ENCODE peak calls at places on chromosomes 4 and X, in four cellular contexts. V is K562, T is SK-N-SH, H is GM12878. R is an unnamed sample.

GRCh38 chr4:98577956-98578355 is 80.5 kb downstream of the TSPAN5 start:
- DNase-seq in H (no peak), V (no peak), T (no peak), R (no peak)

GRCh38 chrX:36414056-36414455 is 494.5 kb downstream of the CFAP47 start:
- DNase-seq in T (no peak), V (no peak), H (no peak), R (no peak)

GRCh38 chr4:3291411-3291968 is 1.3 kb upstream of the RGS12 start:
- DNase-seq in H (no peak), V (no peak), T (no peak), R (peak)

GRCh38 chr4:183398298-183399129 is 45.9 kb upstream of the CDKN2AIP start:
- DNase-seq in V (peak), H (no peak), T (peak), R (peak)

GRCh38 chrX:37685452-37686347 is at the start of gene XK:
- DNase-seq in V (peak), T (peak), H (no peak), R (peak)

GRCh38 chr4:3384771-3385701 is 56.7 kb upstream of the HGFAC start:
- DNase-seq in H (no peak), V (no peak), T (no peak), R (no peak)

GRCh38 chrX:25534096-25534495 is 518.3 kb upstream of the ARX start:
- DNase-seq in V (no peak), T (no peak), H (no peak), R (no peak)

GRCh38 chr4:2138846-2139500 is 79.8 kb downstream of the NAT8L start:
- DNase-seq in V (no peak), T (no peak), H (no peak), R (no peak)

GRCh38 chrX:96774116-96774515 is 89.5 kb downstream of the DIAPH2 start:
- DNase-seq in V (no peak), T (no peak), H (no peak), R (no peak)

GRCh38 chrX:115602729-115603389 is 41.9 kb downstream of the PLS3 start:
- DNase-seq in V (no peak), H (no peak), T (no peak), R (no peak)

GRCh38 chr4:81504685-81505598 is 33.2 kb upstream of the RASGEF1B start:
- DNase-seq in T (no peak), H (no peak), V (no peak), R (no peak)

GRCh38 chr4:163175971-163176958 is 9.6 kb upstream of the NAF1 start:
- DNase-seq in V (no peak), H (no peak), T (no peak), R (no peak)

GRCh38 chr4:112702892-112703291 is 65.9 kb downstream of the LARP7 start:
- DNase-seq in H (no peak), T (no peak), V (no peak), R (no peak)

GRCh38 chr4:183343730-183344129 is 21.5 kb upstream of the CLDN24 start:
- DNase-seq in H (no peak), T (no peak), V (no peak), R (no peak)

GRCh38 chr4:86670739-86671138 is 76.6 kb downstream of the PTPN13 start:
- DNase-seq in H (no peak), T (no peak), V (no peak), R (no peak)

GRCh38 chr4:24209891-24210290 is 320.0 kb upstream of the PPARGC1A start:
- DNase-seq in T (no peak), H (no peak), V (no peak), R (no peak)

GRCh38 chr4:110900206-110900769 is 277.4 kb upstream of the PITX2 start:
- DNase-seq in T (no peak), V (no peak), H (no peak), R (no peak)

GRCh38 chrX:86171366-86171765 is 23.1 kb downstream of the DACH2 start:
- DNase-seq in H (no peak), V (no peak), T (peak), R (peak)

GRCh38 chr4:2043396-2044118 is 15.6 kb upstream of the NAT8L start:
- DNase-seq in T (no peak), H (no peak), V (no peak), R (no peak)

DNA sequence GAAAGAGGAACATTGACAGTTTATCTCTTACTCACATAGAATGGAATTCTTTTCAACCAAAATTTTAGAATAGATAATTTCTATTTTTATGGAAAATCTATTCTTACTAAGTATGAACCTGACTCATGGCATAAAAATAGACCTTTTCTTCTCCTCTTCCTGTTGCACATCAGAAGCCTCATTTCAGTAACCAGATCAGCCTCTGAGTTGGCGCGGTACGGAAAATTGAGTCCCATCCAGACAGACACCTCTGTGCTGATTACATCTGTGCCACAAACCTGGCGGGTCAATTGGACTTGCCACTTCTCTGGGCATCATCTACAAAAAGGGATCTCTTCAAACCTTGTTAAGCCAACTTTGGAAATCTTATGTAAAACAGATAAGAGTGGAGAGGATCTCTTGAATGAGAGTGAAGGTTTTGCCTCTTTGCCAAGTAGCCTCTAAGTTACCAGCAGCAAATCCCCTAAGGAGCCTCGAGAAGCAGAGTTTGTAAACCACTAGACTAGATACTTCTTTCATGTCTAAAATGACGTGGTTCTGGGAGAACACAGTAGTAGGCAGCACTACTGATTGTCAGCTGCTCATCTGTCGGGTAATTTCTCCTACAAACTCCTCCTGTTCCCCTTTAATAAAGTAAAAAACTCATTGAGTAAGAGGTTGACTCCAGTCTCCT is 37.4 kb downstream of the TENM3 start:
- DNase-seq in V (no peak), H (no peak), T (no peak), R (no peak)
- TF ChIP-seq USF1 in V (no peak), H (no peak), T (no peak), R (no peak)

DNA sequence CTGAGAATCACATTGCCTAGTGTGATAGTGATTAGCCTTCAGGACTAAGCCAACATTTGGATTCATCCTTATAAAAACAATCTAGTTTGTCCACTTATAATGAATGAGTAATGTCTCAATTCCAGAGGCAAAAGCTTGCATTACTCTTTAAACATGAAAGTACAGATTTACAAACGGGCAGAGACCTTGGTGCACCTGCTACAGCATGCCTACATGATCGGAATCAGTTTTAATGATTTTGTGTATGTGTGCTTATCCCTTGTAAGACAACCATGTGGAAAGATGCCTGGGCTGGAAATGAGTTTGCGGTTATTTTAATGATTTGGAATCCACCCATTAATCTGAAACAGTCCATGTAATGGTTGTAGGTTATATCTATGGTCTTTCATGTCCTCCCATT is 572.7 kb downstream of the KLHL13 start:
- DNase-seq in T (no peak), H (no peak), V (no peak), R (no peak)
- TF ChIP-seq USF1 in T (no peak), H (no peak), V (no peak), R (no peak)

GRCh38 chr4:76977113-76977512 is 27.6 kb downstream of the SEPTIN11 start:
- DNase-seq in H (no peak), V (no peak), T (no peak), R (no peak)

GRCh38 chr4:76980280-76980679 is 30.7 kb downstream of the SEPTIN11 start:
- DNase-seq in V (no peak), H (no peak), T (no peak), R (no peak)

GRCh38 chr4:76979236-76979635 is 29.7 kb downstream of the SEPTIN11 start:
- DNase-seq in V (no peak), H (no peak), T (no peak), R (no peak)

GRCh38 chr4:76974150-76974549 is 24.6 kb downstream of the SEPTIN11 start:
- DNase-seq in V (no peak), H (no peak), T (no peak), R (no peak)

GRCh38 chr4:76977731-76978350 is 28.3 kb downstream of the SEPTIN11 start:
- DNase-seq in H (no peak), V (no peak), T (no peak), R (no peak)
- TF ChIP-seq USF1 in H (no peak), V (no peak), T (no peak), R (no peak)

DNA sequence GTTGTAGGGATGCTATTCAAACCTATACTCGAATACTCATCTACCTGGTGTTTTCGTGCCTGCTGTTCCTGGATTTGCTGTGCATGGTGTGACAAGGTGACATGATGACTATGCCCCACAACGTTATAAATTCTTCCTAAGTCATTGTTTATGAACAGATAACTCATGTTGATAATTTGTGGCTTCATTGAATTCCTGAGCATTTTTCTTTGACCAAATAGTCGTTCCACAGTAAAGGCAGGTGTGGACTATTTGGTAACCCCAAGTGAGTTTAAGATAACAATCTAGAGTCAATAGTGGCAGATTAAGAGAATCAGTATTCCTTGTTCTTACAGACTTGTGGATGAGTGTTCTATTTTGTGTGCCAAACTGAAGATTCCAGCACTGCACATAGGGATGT is 59.9 kb downstream of the SNX25 start:
- DNase-seq in V (no peak), H (no peak), T (no peak), R (no peak)
- TF ChIP-seq USF1 in V (no peak), H (no peak), T (no peak), R (no peak)

DNA sequence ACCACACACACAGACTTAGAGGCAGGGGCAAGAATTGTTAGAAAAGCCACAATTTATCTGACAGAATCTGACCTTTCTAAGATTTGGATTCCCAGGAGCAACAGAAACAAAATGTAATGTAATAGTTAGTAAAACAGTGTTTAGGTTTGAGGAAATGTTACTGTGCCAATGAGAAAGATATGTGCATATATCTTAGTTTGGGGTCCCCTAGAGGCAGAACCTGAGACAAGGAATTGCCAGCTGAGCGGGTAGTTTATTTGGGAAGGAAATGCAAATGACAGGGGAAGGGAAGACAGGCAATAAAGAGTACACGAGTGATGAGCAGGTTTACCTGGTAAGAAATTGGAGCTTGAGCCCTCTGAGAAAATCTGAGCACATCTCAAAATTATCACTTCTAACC is 31.3 kb upstream of the DDX53 start:
- DNase-seq in H (no peak), T (no peak), V (no peak), R (no peak)
- TF ChIP-seq USF1 in H (no peak), T (no peak), V (no peak), R (no peak)

DNA sequence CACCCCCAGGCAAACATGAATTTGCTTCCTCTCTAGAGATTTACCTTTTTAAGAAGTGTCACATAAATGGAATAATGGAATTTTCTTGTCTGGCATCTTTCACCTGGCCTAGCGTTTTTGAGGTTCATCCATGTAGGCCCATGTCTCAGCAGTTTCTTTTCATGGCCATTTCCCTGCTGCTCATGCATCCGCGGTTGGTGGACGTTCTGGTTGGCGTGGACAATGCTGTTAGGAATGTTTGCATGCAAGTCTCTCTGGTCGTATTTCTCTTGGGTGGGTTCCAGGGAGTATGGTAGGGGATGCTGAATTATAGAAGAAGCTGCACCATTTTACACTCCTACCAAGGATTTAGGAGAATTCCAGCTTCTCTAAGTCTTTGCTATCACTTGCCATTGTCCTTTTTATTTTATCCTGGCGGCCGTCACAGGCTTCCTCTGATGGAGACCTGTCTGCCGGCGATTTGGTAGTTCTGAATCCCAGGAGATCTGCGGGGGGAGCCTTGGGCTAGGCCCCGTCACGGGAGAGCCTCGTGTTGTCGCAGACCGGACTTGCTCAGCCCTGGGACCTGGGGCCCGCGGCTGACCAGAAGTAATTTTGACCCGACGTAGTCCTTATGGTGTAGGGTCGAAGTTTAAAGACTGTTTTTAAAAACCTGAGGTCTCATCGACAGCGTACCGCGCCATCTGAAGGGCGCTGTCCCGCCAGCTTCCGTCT is 56.9 kb upstream of the TADA2B start:
- DNase-seq in T (peak), V (peak), H (no peak), R (no peak)
- TF ChIP-seq USF1 in T (no peak), V (no peak), H (no peak), R (no peak)

GRCh38 chr4:7677086-7677485 is 242.4 kb upstream of the PSAPL1 start:
- DNase-seq in V (no peak), H (no peak), T (no peak), R (no peak)

GRCh38 chr4:7675136-7675535 is 240.4 kb upstream of the PSAPL1 start:
- DNase-seq in H (no peak), V (no peak), T (no peak), R (no peak)

GRCh38 chr4:7675612-7676320 is 241.0 kb upstream of the PSAPL1 start:
- DNase-seq in T (no peak), V (no peak), H (no peak), R (no peak)

GRCh38 chr4:7677799-7678301 is 243.1 kb upstream of the PSAPL1 start:
- DNase-seq in V (no peak), T (peak), H (no peak), R (no peak)

DNA sequence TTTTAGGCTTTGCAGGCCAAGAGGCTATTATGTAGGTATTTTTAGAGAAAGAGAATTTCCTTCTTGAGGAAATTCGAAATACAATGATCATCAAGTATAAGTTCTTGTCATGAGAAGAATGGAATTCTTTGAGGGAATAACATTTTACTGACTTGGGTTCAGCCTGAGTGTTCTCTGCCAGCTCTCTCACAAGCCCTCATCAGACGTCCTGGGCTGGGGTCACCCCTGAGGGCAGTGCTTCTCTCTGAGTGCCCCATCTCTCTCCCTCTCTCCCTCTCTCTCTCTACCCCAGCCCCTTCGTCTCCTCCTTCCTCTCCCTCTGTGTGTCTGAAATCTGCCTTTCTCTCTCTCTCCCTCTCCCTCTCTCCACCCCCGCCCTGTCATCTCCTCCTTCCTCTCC is 241.6 kb upstream of the PSAPL1 start:
- DNase-seq in V (no peak), H (no peak), T (no peak), R (no peak)
- TF ChIP-seq USF1 in V (no peak), H (no peak), T (no peak), R (no peak)

GRCh38 chr4:156362581-156362980 is 408.9 kb upstream of the CTSO start:
- DNase-seq in T (no peak), V (no peak), H (no peak), R (no peak)
- TF ChIP-seq USF1 in T (no peak), V (no peak), H (no peak), R (no peak)